ENCODE peak calls at places on chromosomes 1 and 21, in ten cellular contexts. One of them, this sample, is unnamed.
A peak's percentile ranks its signal among the peaks of the same experiment; 100 is the strongest.

GRCh38 chr1:108644984-108645383 is 15.9 kb downstream of the HENMT1 start:
- DNase-seq in cardiac fibroblast: no peak
- DNase-seq in Calu3: no peak
- DNase-seq in A549: no peak
- DNase-seq in fibroblast of lung: no peak
- DNase-seq in PC-9: no peak
- DNase-seq in lower lobe of right lung: peak; percentile 47
- DNase-seq in BJ: no peak
- DNase-seq in WTC11: no peak
- DNase-seq in left ventricle myocardium inferior: no peak
- DNase-seq in this sample: no peak

GRCh38 chr1:12059722-12060464 is 3.2 kb upstream of the TNFRSF8 start:
- DNase-seq in A549: no peak
- DNase-seq in BJ: no peak
- DNase-seq in lower lobe of right lung: no peak
- DNase-seq in fibroblast of lung: no peak
- DNase-seq in left ventricle myocardium inferior: no peak
- DNase-seq in PC-9: no peak
- DNase-seq in WTC11: no peak
- DNase-seq in Calu3: no peak
- DNase-seq in cardiac fibroblast: no peak
- DNase-seq in this sample: no peak

GRCh38 chr1:29852248-29852647 is 615.9 kb downstream of the PTPRU start:
- DNase-seq in cardiac fibroblast: no peak
- DNase-seq in BJ: no peak
- DNase-seq in WTC11: no peak
- DNase-seq in left ventricle myocardium inferior: no peak
- DNase-seq in lower lobe of right lung: no peak
- DNase-seq in fibroblast of lung: no peak
- DNase-seq in A549: no peak
- DNase-seq in Calu3: no peak
- DNase-seq in PC-9: no peak
- DNase-seq in this sample: no peak

GRCh38 chr1:171742577-171742922 is 685 bp upstream of the VAMP4 start:
- DNase-seq in fibroblast of lung: peak; percentile 61
- DNase-seq in cardiac fibroblast: peak; percentile 62
- DNase-seq in Calu3: peak; percentile 48
- DNase-seq in left ventricle myocardium inferior: peak; percentile 20
- DNase-seq in WTC11: peak; percentile 29
- DNase-seq in BJ: no peak
- DNase-seq in PC-9: no peak
- DNase-seq in A549: peak; percentile 15
- DNase-seq in lower lobe of right lung: no peak
- DNase-seq in this sample: peak; percentile 67

GRCh38 chr1:9841460-9841859 is 17.7 kb upstream of the CLSTN1 start:
- DNase-seq in A549: no peak
- DNase-seq in PC-9: no peak
- DNase-seq in Calu3: no peak
- DNase-seq in left ventricle myocardium inferior: no peak
- DNase-seq in fibroblast of lung: no peak
- DNase-seq in BJ: no peak
- DNase-seq in lower lobe of right lung: peak; percentile 20
- DNase-seq in cardiac fibroblast: no peak
- DNase-seq in WTC11: no peak
- DNase-seq in this sample: no peak

GRCh38 chr1:156106624-156107488 is 7.7 kb upstream of the LMNA start:
- DNase-seq in left ventricle myocardium inferior: no peak
- DNase-seq in BJ: no peak
- DNase-seq in WTC11: peak; percentile 72
- DNase-seq in A549: no peak
- DNase-seq in lower lobe of right lung: no peak
- DNase-seq in PC-9: no peak
- DNase-seq in fibroblast of lung: no peak
- DNase-seq in cardiac fibroblast: peak; percentile 31
- DNase-seq in Calu3: no peak
- DNase-seq in this sample: no peak

GRCh38 chr21:42113926-42114409 is 42.9 kb downstream of the UMODL1 start:
- DNase-seq in A549: peak; percentile 32
- DNase-seq in cardiac fibroblast: peak; percentile 33
- DNase-seq in BJ: no peak
- DNase-seq in Calu3: no peak
- DNase-seq in left ventricle myocardium inferior: no peak
- DNase-seq in PC-9: no peak
- DNase-seq in WTC11: no peak
- DNase-seq in lower lobe of right lung: no peak
- DNase-seq in fibroblast of lung: no peak
- DNase-seq in this sample: no peak

GRCh38 chr1:224881762-224882211 is 47.7 kb upstream of the DNAH14 start:
- DNase-seq in fibroblast of lung: no peak
- DNase-seq in A549: no peak
- DNase-seq in Calu3: no peak
- DNase-seq in cardiac fibroblast: no peak
- DNase-seq in lower lobe of right lung: no peak
- DNase-seq in WTC11: no peak
- DNase-seq in BJ: no peak
- DNase-seq in left ventricle myocardium inferior: no peak
- DNase-seq in PC-9: no peak
- DNase-seq in this sample: no peak

GRCh38 chr1:185017338-185017737 is 28.0 kb upstream of the RNF2 start:
- DNase-seq in PC-9: peak; percentile 37
- DNase-seq in Calu3: peak; percentile 20
- DNase-seq in BJ: peak; percentile 80
- DNase-seq in fibroblast of lung: peak; percentile 91
- DNase-seq in WTC11: no peak
- DNase-seq in cardiac fibroblast: peak; percentile 91
- DNase-seq in lower lobe of right lung: no peak
- DNase-seq in left ventricle myocardium inferior: no peak
- DNase-seq in A549: peak; percentile 18
- DNase-seq in this sample: no peak

GRCh38 chr1:222124602-222125001 is 382.7 kb upstream of the DUSP10 start:
- DNase-seq in fibroblast of lung: no peak
- DNase-seq in BJ: no peak
- DNase-seq in cardiac fibroblast: no peak
- DNase-seq in WTC11: no peak
- DNase-seq in PC-9: no peak
- DNase-seq in Calu3: no peak
- DNase-seq in A549: no peak
- DNase-seq in left ventricle myocardium inferior: no peak
- DNase-seq in lower lobe of right lung: no peak
- DNase-seq in this sample: no peak

GRCh38 chr21:26461500-26461899 is 111.6 kb downstream of the CYYR1 start:
- DNase-seq in A549: no peak
- DNase-seq in lower lobe of right lung: no peak
- DNase-seq in cardiac fibroblast: no peak
- DNase-seq in left ventricle myocardium inferior: no peak
- DNase-seq in WTC11: no peak
- DNase-seq in Calu3: no peak
- DNase-seq in PC-9: no peak
- DNase-seq in BJ: no peak
- DNase-seq in fibroblast of lung: no peak
- DNase-seq in this sample: no peak

GRCh38 chr1:178628637-178629548 is 96.2 kb upstream of the RALGPS2 start:
- DNase-seq in WTC11: no peak
- DNase-seq in left ventricle myocardium inferior: no peak
- DNase-seq in BJ: peak; percentile 44
- DNase-seq in lower lobe of right lung: no peak
- DNase-seq in PC-9: no peak
- DNase-seq in A549: no peak
- DNase-seq in cardiac fibroblast: peak; percentile 57
- DNase-seq in Calu3: no peak
- DNase-seq in fibroblast of lung: peak; percentile 55
- DNase-seq in this sample: no peak

GRCh38 chr1:168509204-168509603 is 34.6 kb downstream of the XCL2 start:
- DNase-seq in BJ: no peak
- DNase-seq in PC-9: no peak
- DNase-seq in Calu3: no peak
- DNase-seq in WTC11: no peak
- DNase-seq in lower lobe of right lung: no peak
- DNase-seq in cardiac fibroblast: no peak
- DNase-seq in A549: no peak
- DNase-seq in fibroblast of lung: no peak
- DNase-seq in left ventricle myocardium inferior: no peak
- DNase-seq in this sample: no peak

GRCh38 chr1:26953374-26953773 is 6.9 kb downstream of the KDF1 start:
- DNase-seq in cardiac fibroblast: no peak
- DNase-seq in PC-9: no peak
- DNase-seq in left ventricle myocardium inferior: no peak
- DNase-seq in fibroblast of lung: no peak
- DNase-seq in WTC11: no peak
- DNase-seq in BJ: no peak
- DNase-seq in lower lobe of right lung: no peak
- DNase-seq in A549: no peak
- DNase-seq in Calu3: no peak
- DNase-seq in this sample: no peak

GRCh38 chr1:226943156-226943555 is 3.1 kb downstream of the COQ8A start:
- DNase-seq in lower lobe of right lung: no peak
- DNase-seq in PC-9: no peak
- DNase-seq in WTC11: no peak
- DNase-seq in A549: no peak
- DNase-seq in fibroblast of lung: no peak
- DNase-seq in left ventricle myocardium inferior: no peak
- DNase-seq in Calu3: no peak
- DNase-seq in cardiac fibroblast: no peak
- DNase-seq in BJ: no peak
- DNase-seq in this sample: no peak

GRCh38 chr1:233614173-233614742 is 352 bp downstream of the KCNK1 start:
- DNase-seq in left ventricle myocardium inferior: peak; percentile 19
- DNase-seq in fibroblast of lung: peak; percentile 32
- DNase-seq in PC-9: peak; percentile 59
- DNase-seq in WTC11: peak; percentile 51
- DNase-seq in Calu3: peak; percentile 57
- DNase-seq in BJ: no peak
- DNase-seq in A549: peak; percentile 47
- DNase-seq in cardiac fibroblast: peak; percentile 39
- DNase-seq in lower lobe of right lung: peak; percentile 51
- DNase-seq in this sample: peak; percentile 73

GRCh38 chr1:207822602-207823451 is 71.0 kb downstream of the CD46 start:
- DNase-seq in left ventricle myocardium inferior: peak; percentile 82
- DNase-seq in Calu3: peak; percentile 94
- DNase-seq in PC-9: peak; percentile 87
- DNase-seq in lower lobe of right lung: peak; percentile 85
- DNase-seq in A549: peak; percentile 97
- DNase-seq in WTC11: no peak
- DNase-seq in cardiac fibroblast: peak; percentile 74
- DNase-seq in fibroblast of lung: peak; percentile 37
- DNase-seq in BJ: no peak
- DNase-seq in this sample: peak; percentile 86

GRCh38 chr1:83990734-83991133 is 8.2 kb downstream of the TTLL7 start:
- DNase-seq in Calu3: no peak
- DNase-seq in A549: no peak
- DNase-seq in cardiac fibroblast: no peak
- DNase-seq in BJ: no peak
- DNase-seq in left ventricle myocardium inferior: no peak
- DNase-seq in lower lobe of right lung: no peak
- DNase-seq in PC-9: no peak
- DNase-seq in fibroblast of lung: no peak
- DNase-seq in WTC11: no peak
- DNase-seq in this sample: no peak
- TF ChIP-seq CTCF in Calu3: no peak
- TF ChIP-seq CTCF in A549: no peak
- TF ChIP-seq CTCF in cardiac fibroblast: no peak
- TF ChIP-seq CTCF in BJ: no peak
- TF ChIP-seq CTCF in left ventricle myocardium inferior: no peak
- TF ChIP-seq CTCF in lower lobe of right lung: no peak
- TF ChIP-seq CTCF in PC-9: peak; percentile 32
- TF ChIP-seq CTCF in fibroblast of lung: no peak
- TF ChIP-seq CTCF in WTC11: no peak
- TF ChIP-seq CTCF in this sample: no peak

GRCh38 chr1:3172431-3173112 is 103.6 kb downstream of the PRDM16 start:
- DNase-seq in WTC11: no peak
- DNase-seq in BJ: no peak
- DNase-seq in PC-9: no peak
- DNase-seq in left ventricle myocardium inferior: no peak
- DNase-seq in lower lobe of right lung: no peak
- DNase-seq in A549: no peak
- DNase-seq in Calu3: no peak
- DNase-seq in cardiac fibroblast: no peak
- DNase-seq in fibroblast of lung: no peak
- DNase-seq in this sample: no peak
- TF ChIP-seq CTCF in WTC11: no peak
- TF ChIP-seq CTCF in BJ: no peak
- TF ChIP-seq CTCF in PC-9: no peak
- TF ChIP-seq CTCF in left ventricle myocardium inferior: no peak
- TF ChIP-seq CTCF in lower lobe of right lung: no peak
- TF ChIP-seq CTCF in A549: no peak
- TF ChIP-seq CTCF in Calu3: no peak
- TF ChIP-seq CTCF in cardiac fibroblast: no peak
- TF ChIP-seq CTCF in fibroblast of lung: no peak
- TF ChIP-seq CTCF in this sample: no peak

GRCh38 chr1:20366766-20367602 is 76.3 kb downstream of the VWA5B1 start:
- DNase-seq in left ventricle myocardium inferior: peak; percentile 27
- DNase-seq in lower lobe of right lung: no peak
- DNase-seq in fibroblast of lung: peak; percentile 58
- DNase-seq in WTC11: peak; percentile 81
- DNase-seq in PC-9: no peak
- DNase-seq in cardiac fibroblast: peak; percentile 52
- DNase-seq in A549: peak; percentile 76
- DNase-seq in BJ: no peak
- DNase-seq in Calu3: peak; percentile 61
- DNase-seq in this sample: no peak
- TF ChIP-seq CTCF in left ventricle myocardium inferior: peak; percentile 63
- TF ChIP-seq CTCF in lower lobe of right lung: peak; percentile 19
- TF ChIP-seq CTCF in fibroblast of lung: peak; percentile 66
- TF ChIP-seq CTCF in WTC11: peak; percentile 58
- TF ChIP-seq CTCF in PC-9: peak; percentile 37
- TF ChIP-seq CTCF in cardiac fibroblast: peak; percentile 71
- TF ChIP-seq CTCF in A549: peak; percentile 34
- TF ChIP-seq CTCF in BJ: peak; percentile 76
- TF ChIP-seq CTCF in Calu3: peak; percentile 39
- TF ChIP-seq CTCF in this sample: peak; percentile 50

GRCh38 chr21:43734131-43734634 is 15.3 kb downstream of the PDXK start:
- DNase-seq in Calu3: peak; percentile 15
- DNase-seq in PC-9: no peak
- DNase-seq in left ventricle myocardium inferior: no peak
- DNase-seq in A549: no peak
- DNase-seq in BJ: no peak
- DNase-seq in WTC11: no peak
- DNase-seq in fibroblast of lung: no peak
- DNase-seq in cardiac fibroblast: no peak
- DNase-seq in lower lobe of right lung: no peak
- DNase-seq in this sample: peak; percentile 71

GRCh38 chr21:43736224-43736883 is 17.4 kb downstream of the PDXK start:
- DNase-seq in WTC11: no peak
- DNase-seq in left ventricle myocardium inferior: no peak
- DNase-seq in fibroblast of lung: no peak
- DNase-seq in BJ: no peak
- DNase-seq in cardiac fibroblast: peak; percentile 32
- DNase-seq in lower lobe of right lung: no peak
- DNase-seq in A549: no peak
- DNase-seq in Calu3: no peak
- DNase-seq in PC-9: no peak
- DNase-seq in this sample: no peak

GRCh38 chr21:43735236-43736091 is 16.5 kb downstream of the PDXK start:
- DNase-seq in left ventricle myocardium inferior: no peak
- DNase-seq in A549: no peak
- DNase-seq in Calu3: no peak
- DNase-seq in WTC11: no peak
- DNase-seq in cardiac fibroblast: no peak
- DNase-seq in lower lobe of right lung: no peak
- DNase-seq in BJ: no peak
- DNase-seq in fibroblast of lung: no peak
- DNase-seq in PC-9: no peak
- DNase-seq in this sample: no peak

GRCh38 chr21:43733529-43734071 is 14.7 kb downstream of the PDXK start:
- DNase-seq in fibroblast of lung: peak; percentile 62
- DNase-seq in A549: no peak
- DNase-seq in WTC11: no peak
- DNase-seq in PC-9: no peak
- DNase-seq in BJ: peak; percentile 19
- DNase-seq in left ventricle myocardium inferior: no peak
- DNase-seq in lower lobe of right lung: no peak
- DNase-seq in Calu3: peak; percentile 9
- DNase-seq in cardiac fibroblast: peak; percentile 47
- DNase-seq in this sample: peak; percentile 73

GRCh38 chr21:43734830-43735229 is 15.9 kb downstream of the PDXK start:
- DNase-seq in A549: no peak
- DNase-seq in cardiac fibroblast: no peak
- DNase-seq in WTC11: no peak
- DNase-seq in PC-9: no peak
- DNase-seq in lower lobe of right lung: peak; percentile 60
- DNase-seq in BJ: no peak
- DNase-seq in fibroblast of lung: peak; percentile 71
- DNase-seq in left ventricle myocardium inferior: no peak
- DNase-seq in Calu3: no peak
- DNase-seq in this sample: peak; percentile 77
- TF ChIP-seq CTCF in A549: no peak
- TF ChIP-seq CTCF in cardiac fibroblast: no peak
- TF ChIP-seq CTCF in WTC11: no peak
- TF ChIP-seq CTCF in PC-9: no peak
- TF ChIP-seq CTCF in lower lobe of right lung: no peak
- TF ChIP-seq CTCF in BJ: no peak
- TF ChIP-seq CTCF in fibroblast of lung: no peak
- TF ChIP-seq CTCF in left ventricle myocardium inferior: no peak
- TF ChIP-seq CTCF in Calu3: no peak
- TF ChIP-seq CTCF in this sample: no peak

This sample was measured in upper lobe of right lung.